ENCODE peak calls at places on chromosomes 1 and 21, in ten cellular contexts. C, F, T, R, I, J, V, S, O and P are unnamed samples.

GRCh38 chr1:193019442-193020026 is 39.6 kb downstream of the UCHL5 start:
- DNase-seq in T (peak; percentile 11), S (peak; percentile 34), R (peak; percentile 69), I (peak; percentile 64), C (peak; percentile 41), J (peak; percentile 60), F (peak; percentile 61), O (peak; percentile 66), V (peak; percentile 49), P (peak; percentile 80)

GRCh38 chr1:178485467-178486098 is 11.2 kb downstream of the CLEC20A start:
- DNase-seq in S (no peak), V (no peak), C (no peak), O (no peak), I (no peak), J (no peak), T (no peak), F (no peak), R (no peak), P (no peak)

GRCh38 chr1:20411196-20411980 is 74.6 kb downstream of the CAMK2N1 start:
- DNase-seq in V (peak; percentile 60), T (peak; percentile 58), C (no peak), I (peak; percentile 97), S (peak; percentile 90), J (no peak), R (peak; percentile 32), O (peak; percentile 84), F (no peak), P (peak; percentile 94)

GRCh38 chr1:235943581-235944114 is 76.9 kb upstream of the LYST start:
- DNase-seq in J (no peak), C (no peak), R (no peak), S (peak; percentile 98), F (no peak), V (no peak), O (peak; percentile 98), I (peak; percentile 100), T (peak; percentile 70), P (peak; percentile 98)

GRCh38 chr1:229425564-229426159 is 8.2 kb downstream of the ACTA1 start:
- DNase-seq in T (no peak), J (no peak), F (no peak), S (no peak), I (no peak), C (no peak), R (no peak), V (no peak), O (no peak), P (no peak)

GRCh38 chr1:156577512-156577911 is 2.0 kb upstream of the TTC24 start:
- DNase-seq in O (no peak), F (no peak), R (no peak), T (no peak), C (no peak), J (no peak), V (no peak), S (no peak), I (no peak), P (no peak)

GRCh38 chr1:56255516-56256181 is 323.7 kb downstream of the PLPP3 start:
- DNase-seq in S (peak; percentile 17), F (no peak), V (no peak), O (peak; percentile 12), J (no peak), T (no peak), C (no peak), I (peak; percentile 69), R (peak; percentile 44), P (peak; percentile 96)

GRCh38 chr1:77652179-77652745 is 30.2 kb downstream of the ZZZ3 start:
- DNase-seq in F (no peak), R (no peak), I (peak; percentile 45), T (no peak), C (no peak), V (no peak), S (peak; percentile 11), J (no peak), O (no peak), P (peak; percentile 29)

GRCh38 chr1:43395523-43395922 is 5.8 kb downstream of the SZT2 start:
- DNase-seq in O (no peak), F (no peak), V (no peak), I (no peak), J (no peak), R (no peak), S (no peak), T (no peak), C (no peak), P (no peak)

GRCh38 chr1:236108027-236108648 is 34.2 kb upstream of the GPR137B start:
- DNase-seq in F (no peak), J (no peak), S (no peak), O (no peak), R (no peak), I (no peak), V (no peak), T (no peak), C (no peak), P (no peak)

GRCh38 chr21:38905328-38905727 is 99.6 kb downstream of the ETS2 start:
- DNase-seq in J (no peak), S (no peak), I (no peak), T (no peak), C (no peak), R (no peak), F (no peak), O (no peak), V (no peak), P (no peak)

GRCh38 chr1:2080884-2081283 is 30.7 kb downstream of the PRKCZ start:
- DNase-seq in V (no peak), I (no peak), O (no peak), T (no peak), J (no peak), C (no peak), S (no peak), R (no peak), F (no peak), P (no peak)

GRCh38 chr1:63322944-63323865 is 838 bp downstream of the FOXD3 start:
- DNase-seq in S (no peak), J (no peak), V (no peak), I (no peak), O (no peak), C (no peak), F (peak; percentile 61), R (peak; percentile 56), T (no peak), P (no peak)

GRCh38 chr1:21909286-21909759 is 27.8 kb downstream of the HSPG2 start:
- DNase-seq in S (no peak), C (no peak), O (peak; percentile 52), R (no peak), I (peak; percentile 50), T (no peak), J (no peak), V (no peak), F (no peak), P (peak; percentile 20)

GRCh38 chr1:53281180-53281579 is 42.9 kb upstream of the MAGOH start:
- DNase-seq in V (no peak), I (no peak), S (no peak), T (no peak), F (no peak), C (no peak), O (no peak), R (no peak), J (no peak), P (no peak)

GRCh38 chr1:5938068-5938740 is 54.0 kb downstream of the NPHP4 start:
- DNase-seq in R (no peak), C (no peak), T (no peak), V (no peak), F (no peak), I (peak; percentile 81), J (no peak), O (peak; percentile 24), S (peak; percentile 88), P (peak; percentile 57)

GRCh38 chr1:119773711-119774241 is 5.1 kb upstream of the HMGCS2 start:
- DNase-seq in V (no peak), I (peak; percentile 52), T (no peak), O (peak; percentile 27), C (no peak), F (peak; percentile 89), J (no peak), R (no peak), S (peak; percentile 27), P (peak; percentile 86)

GRCh38 chr1:103284270-103284669 is 175.9 kb upstream of the COL11A1 start:
- DNase-seq in I (peak; percentile 13), F (no peak), T (no peak), C (no peak), J (no peak), O (peak; percentile 3), R (no peak), S (peak; percentile 59), V (no peak), P (peak; percentile 65)

GRCh38 chr1:84701366-84701765 is 11.1 kb upstream of the SSX2IP start:
- DNase-seq in I (peak; percentile 34), J (no peak), F (no peak), C (no peak), S (no peak), R (no peak), T (no peak), V (no peak), O (no peak), P (no peak)
- H3K4me3 ChIP-seq in I (peak overlapping the region; percentile 25), J (no peak overlapping the region), F (no peak overlapping the region), C (no peak overlapping the region), S (no peak overlapping the region), R (no peak overlapping the region), T (no peak overlapping the region), V (no peak overlapping the region), O (no peak overlapping the region), P (peak overlapping the region; percentile 38)

GRCh38 chr1:201436461-201436860 is 14.9 kb upstream of the TNNI1 start:
- DNase-seq in T (no peak), O (peak; percentile 49), V (peak; percentile 56), C (peak; percentile 36), F (peak; percentile 55), R (peak; percentile 55), I (peak; percentile 26), J (no peak), S (no peak), P (no peak)
- H2AFZ ChIP-seq in T (no peak overlapping the region), O (no peak overlapping the region), V (peak overlapping the region; percentile 93), C (no peak overlapping the region), F (peak overlapping the region; percentile 6), R (no peak overlapping the region), I (peak overlapping the region; percentile 36), J (peak overlapping the region; percentile 61), S (no peak overlapping the region), P (no peak overlapping the region)

GRCh38 chr1:16980473-16981268 is at the start of gene MFAP2:
- DNase-seq in S (no peak), C (no peak), T (peak; percentile 32), J (no peak), F (peak; percentile 72), R (peak; percentile 81), O (peak; percentile 40), I (no peak), V (no peak), P (no peak)
- H3K4me3 ChIP-seq in S (peak within 1 kb of the TSS; percentile 80), C (peak within 1 kb of the TSS; percentile 34), T (peak within 1 kb of the TSS; percentile 54), J (no peak within 1 kb of the TSS), F (peak within 1 kb of the TSS; percentile 94), R (peak within 1 kb of the TSS; percentile 50), O (peak within 1 kb of the TSS; percentile 79), I (peak within 1 kb of the TSS; percentile 45), V (peak within 1 kb of the TSS; percentile 79), P (peak within 1 kb of the TSS; percentile 74)

DNA sequence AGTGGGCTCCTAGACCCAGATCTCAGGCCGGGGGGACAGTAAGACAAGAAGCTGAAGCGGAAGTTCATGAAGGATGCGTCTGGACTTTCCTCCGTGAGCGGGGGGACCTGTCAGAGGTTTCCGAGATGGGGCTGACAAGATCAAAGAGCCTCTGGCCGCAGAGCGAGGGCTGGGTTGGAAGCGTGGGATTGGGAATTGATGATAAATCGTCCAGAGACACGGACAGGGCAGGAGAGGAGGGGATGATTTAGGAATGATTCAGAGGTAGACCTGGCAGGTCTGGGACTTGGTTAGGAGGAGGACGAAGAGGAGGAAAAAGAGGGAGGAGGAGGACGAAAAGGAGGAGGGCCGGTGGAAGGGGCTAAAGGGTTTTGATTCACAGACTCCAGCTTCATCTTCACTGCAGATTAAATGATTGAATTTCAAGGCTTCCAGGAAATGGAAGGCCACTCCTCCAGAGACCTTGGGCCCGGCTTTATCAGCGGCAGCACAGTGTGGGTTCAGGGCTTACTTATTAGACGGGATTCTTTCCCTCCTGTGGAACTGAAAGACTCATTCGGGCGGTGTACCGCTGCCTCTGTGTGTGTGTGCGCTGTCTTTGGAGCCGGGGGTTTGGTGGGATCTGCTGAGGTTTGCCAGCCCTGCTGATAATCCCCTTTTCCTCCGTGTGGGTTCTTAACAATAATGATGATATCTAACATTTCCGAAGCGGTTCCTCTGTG is 85.7 kb upstream of the SLC45A1 start:
- DNase-seq in J (no peak), I (no peak), S (peak; percentile 91), C (no peak), O (no peak), F (no peak), T (no peak), V (peak; percentile 73), R (peak; percentile 37), P (peak; percentile 91)
- H2AFZ ChIP-seq in J (no peak overlapping the region), I (peak overlapping the region; percentile 63), S (peak overlapping the region; percentile 27), C (no peak overlapping the region), O (no peak overlapping the region), F (no peak overlapping the region), T (no peak overlapping the region), V (peak overlapping the region; percentile 49), R (peak overlapping the region; percentile 2), P (no peak overlapping the region)